ENCODE peak calls at places on chromosomes 1 and 21, in ten cellular contexts. One of them, this sample, is unnamed.

GRCh38 chr1:87794788-87795614 is 466.3 kb downstream of the LMO4 start:
- DNase-seq in AG04449: no peak
- DNase-seq in choroid plexus epithelial cell: peak
- DNase-seq in natural killer cell: no peak
- DNase-seq in uterus: no peak
- DNase-seq in right cardiac atrium: no peak
- DNase-seq in SK-MEL-5: no peak
- DNase-seq in COR-L47: no peak
- DNase-seq in NCI-H1417 treated with DMSO at 0.1 percent for 48 hours: no peak
- DNase-seq in A172: peak
- DNase-seq in this sample: no peak

GRCh38 chr1:169072945-169073725 is 33.4 kb upstream of the ATP1B1 start:
- DNase-seq in uterus: no peak
- DNase-seq in COR-L47: no peak
- DNase-seq in choroid plexus epithelial cell: no peak
- DNase-seq in SK-MEL-5: no peak
- DNase-seq in natural killer cell: no peak
- DNase-seq in AG04449: no peak
- DNase-seq in right cardiac atrium: no peak
- DNase-seq in A172: no peak
- DNase-seq in NCI-H1417 treated with DMSO at 0.1 percent for 48 hours: no peak
- DNase-seq in this sample: no peak

GRCh38 chr1:20448626-20449215 is 37.3 kb downstream of the CAMK2N1 start:
- DNase-seq in NCI-H1417 treated with DMSO at 0.1 percent for 48 hours: no peak
- DNase-seq in SK-MEL-5: no peak
- DNase-seq in natural killer cell: no peak
- DNase-seq in right cardiac atrium: no peak
- DNase-seq in COR-L47: no peak
- DNase-seq in AG04449: no peak
- DNase-seq in uterus: no peak
- DNase-seq in choroid plexus epithelial cell: no peak
- DNase-seq in A172: no peak
- DNase-seq in this sample: no peak

GRCh38 chr1:167441222-167441621 is 77.1 kb downstream of the CD247 start:
- DNase-seq in uterus: no peak
- DNase-seq in SK-MEL-5: no peak
- DNase-seq in right cardiac atrium: no peak
- DNase-seq in choroid plexus epithelial cell: no peak
- DNase-seq in COR-L47: no peak
- DNase-seq in NCI-H1417 treated with DMSO at 0.1 percent for 48 hours: no peak
- DNase-seq in natural killer cell: no peak
- DNase-seq in A172: no peak
- DNase-seq in AG04449: no peak
- DNase-seq in this sample: no peak

GRCh38 chr1:10693497-10694273 is 102.8 kb downstream of the CASZ1 start:
- DNase-seq in AG04449: no peak
- DNase-seq in uterus: no peak
- DNase-seq in right cardiac atrium: peak
- DNase-seq in choroid plexus epithelial cell: peak
- DNase-seq in SK-MEL-5: peak
- DNase-seq in A172: no peak
- DNase-seq in NCI-H1417 treated with DMSO at 0.1 percent for 48 hours: no peak
- DNase-seq in COR-L47: no peak
- DNase-seq in natural killer cell: peak
- DNase-seq in this sample: peak

GRCh38 chr1:6392880-6393399 is 627 bp downstream of the ACOT7 start:
- DNase-seq in COR-L47: no peak
- DNase-seq in uterus: no peak
- DNase-seq in natural killer cell: peak
- DNase-seq in SK-MEL-5: no peak
- DNase-seq in A172: no peak
- DNase-seq in NCI-H1417 treated with DMSO at 0.1 percent for 48 hours: no peak
- DNase-seq in AG04449: no peak
- DNase-seq in choroid plexus epithelial cell: no peak
- DNase-seq in right cardiac atrium: no peak
- DNase-seq in this sample: no peak

GRCh38 chr1:163060343-163061007 is 8.7 kb upstream of the RGS4 start:
- DNase-seq in natural killer cell: no peak
- DNase-seq in choroid plexus epithelial cell: no peak
- DNase-seq in SK-MEL-5: no peak
- DNase-seq in A172: no peak
- DNase-seq in COR-L47: no peak
- DNase-seq in AG04449: no peak
- DNase-seq in uterus: no peak
- DNase-seq in right cardiac atrium: no peak
- DNase-seq in NCI-H1417 treated with DMSO at 0.1 percent for 48 hours: no peak
- DNase-seq in this sample: no peak

GRCh38 chr1:1470626-1471388 is 758 bp upstream of the ATAD3B start:
- DNase-seq in natural killer cell: no peak
- DNase-seq in AG04449: no peak
- DNase-seq in SK-MEL-5: peak
- DNase-seq in NCI-H1417 treated with DMSO at 0.1 percent for 48 hours: no peak
- DNase-seq in A172: no peak
- DNase-seq in uterus: no peak
- DNase-seq in right cardiac atrium: peak
- DNase-seq in choroid plexus epithelial cell: no peak
- DNase-seq in COR-L47: no peak
- DNase-seq in this sample: peak

GRCh38 chr1:198780376-198780775 is 141.5 kb downstream of the PTPRC start:
- DNase-seq in NCI-H1417 treated with DMSO at 0.1 percent for 48 hours: no peak
- DNase-seq in uterus: no peak
- DNase-seq in A172: peak
- DNase-seq in COR-L47: no peak
- DNase-seq in SK-MEL-5: no peak
- DNase-seq in natural killer cell: no peak
- DNase-seq in choroid plexus epithelial cell: peak
- DNase-seq in AG04449: no peak
- DNase-seq in right cardiac atrium: no peak
- DNase-seq in this sample: no peak

GRCh38 chr1:153422450-153423068 is 6.2 kb downstream of the S100A7A start:
- DNase-seq in A172: peak
- DNase-seq in SK-MEL-5: peak
- DNase-seq in NCI-H1417 treated with DMSO at 0.1 percent for 48 hours: no peak
- DNase-seq in COR-L47: no peak
- DNase-seq in choroid plexus epithelial cell: peak
- DNase-seq in uterus: peak
- DNase-seq in right cardiac atrium: peak
- DNase-seq in AG04449: no peak
- DNase-seq in natural killer cell: peak
- DNase-seq in this sample: peak

GRCh38 chr1:202850593-202851362 is 38.2 kb downstream of the RABIF start:
- DNase-seq in A172: no peak
- DNase-seq in choroid plexus epithelial cell: no peak
- DNase-seq in SK-MEL-5: no peak
- DNase-seq in NCI-H1417 treated with DMSO at 0.1 percent for 48 hours: no peak
- DNase-seq in AG04449: no peak
- DNase-seq in natural killer cell: no peak
- DNase-seq in uterus: no peak
- DNase-seq in right cardiac atrium: peak
- DNase-seq in COR-L47: no peak
- DNase-seq in this sample: no peak

GRCh38 chr1:33341190-33341589 is 20.3 kb upstream of the A3GALT2 start:
- DNase-seq in SK-MEL-5: no peak
- DNase-seq in choroid plexus epithelial cell: peak
- DNase-seq in A172: no peak
- DNase-seq in NCI-H1417 treated with DMSO at 0.1 percent for 48 hours: no peak
- DNase-seq in uterus: no peak
- DNase-seq in AG04449: no peak
- DNase-seq in COR-L47: no peak
- DNase-seq in natural killer cell: no peak
- DNase-seq in right cardiac atrium: peak
- DNase-seq in this sample: no peak

GRCh38 chr1:20185834-20186782 is at the start of the genes PLA2G2C and UBXN10:
- DNase-seq in SK-MEL-5: no peak
- DNase-seq in A172: no peak
- DNase-seq in uterus: peak
- DNase-seq in COR-L47: no peak
- DNase-seq in NCI-H1417 treated with DMSO at 0.1 percent for 48 hours: no peak
- DNase-seq in natural killer cell: peak
- DNase-seq in choroid plexus epithelial cell: no peak
- DNase-seq in AG04449: no peak
- DNase-seq in right cardiac atrium: peak
- DNase-seq in this sample: peak

GRCh38 chr1:12528021-12528852 is 89.8 kb downstream of the DHRS3 start:
- DNase-seq in SK-MEL-5: no peak
- DNase-seq in choroid plexus epithelial cell: peak
- DNase-seq in NCI-H1417 treated with DMSO at 0.1 percent for 48 hours: no peak
- DNase-seq in COR-L47: peak
- DNase-seq in natural killer cell: no peak
- DNase-seq in uterus: peak
- DNase-seq in right cardiac atrium: peak
- DNase-seq in A172: peak
- DNase-seq in AG04449: no peak
- DNase-seq in this sample: no peak

GRCh38 chr1:206979379-206980043 is 9.3 kb upstream of the FCAMR start:
- DNase-seq in natural killer cell: no peak
- DNase-seq in uterus: no peak
- DNase-seq in NCI-H1417 treated with DMSO at 0.1 percent for 48 hours: no peak
- DNase-seq in right cardiac atrium: no peak
- DNase-seq in choroid plexus epithelial cell: peak
- DNase-seq in A172: peak
- DNase-seq in COR-L47: peak
- DNase-seq in AG04449: no peak
- DNase-seq in SK-MEL-5: peak
- DNase-seq in this sample: no peak

GRCh38 chr1:23854568-23854967 is 13.5 kb downstream of the FUCA1 start:
- DNase-seq in choroid plexus epithelial cell: peak
- DNase-seq in right cardiac atrium: no peak
- DNase-seq in natural killer cell: no peak
- DNase-seq in AG04449: no peak
- DNase-seq in A172: no peak
- DNase-seq in COR-L47: no peak
- DNase-seq in SK-MEL-5: peak
- DNase-seq in NCI-H1417 treated with DMSO at 0.1 percent for 48 hours: no peak
- DNase-seq in uterus: no peak
- DNase-seq in this sample: peak

GRCh38 chr21:38741092-38741975 is 64.4 kb upstream of the ETS2 start:
- DNase-seq in A172: no peak
- DNase-seq in right cardiac atrium: no peak
- DNase-seq in SK-MEL-5: no peak
- DNase-seq in natural killer cell: no peak
- DNase-seq in NCI-H1417 treated with DMSO at 0.1 percent for 48 hours: no peak
- DNase-seq in uterus: no peak
- DNase-seq in choroid plexus epithelial cell: no peak
- DNase-seq in AG04449: no peak
- DNase-seq in COR-L47: no peak
- DNase-seq in this sample: no peak

GRCh38 chr1:77888429-77889239 is at the start of gene NEXN:
- DNase-seq in A172: peak
- DNase-seq in uterus: peak
- DNase-seq in choroid plexus epithelial cell: peak
- DNase-seq in right cardiac atrium: peak
- DNase-seq in SK-MEL-5: peak
- DNase-seq in natural killer cell: peak
- DNase-seq in NCI-H1417 treated with DMSO at 0.1 percent for 48 hours: no peak
- DNase-seq in COR-L47: no peak
- DNase-seq in AG04449: no peak
- DNase-seq in this sample: peak

GRCh38 chr1:204417231-204417997 is 5.8 kb upstream of the PPP1R15B start:
- DNase-seq in natural killer cell: peak
- DNase-seq in uterus: peak
- DNase-seq in choroid plexus epithelial cell: peak
- DNase-seq in COR-L47: no peak
- DNase-seq in A172: peak
- DNase-seq in SK-MEL-5: peak
- DNase-seq in AG04449: peak
- DNase-seq in NCI-H1417 treated with DMSO at 0.1 percent for 48 hours: no peak
- DNase-seq in right cardiac atrium: peak
- DNase-seq in this sample: no peak

GRCh38 chr1:24085546-24085945 is 26.4 kb downstream of the MYOM3 start:
- DNase-seq in choroid plexus epithelial cell: no peak
- DNase-seq in AG04449: no peak
- DNase-seq in A172: no peak
- DNase-seq in SK-MEL-5: no peak
- DNase-seq in natural killer cell: no peak
- DNase-seq in NCI-H1417 treated with DMSO at 0.1 percent for 48 hours: no peak
- DNase-seq in right cardiac atrium: no peak
- DNase-seq in uterus: no peak
- DNase-seq in COR-L47: no peak
- DNase-seq in this sample: no peak

GRCh38 chr1:91697322-91698260 is 188.4 kb downstream of the TGFBR3 start:
- DNase-seq in choroid plexus epithelial cell: peak
- DNase-seq in A172: no peak
- DNase-seq in right cardiac atrium: peak
- DNase-seq in uterus: no peak
- DNase-seq in natural killer cell: peak
- DNase-seq in AG04449: peak
- DNase-seq in NCI-H1417 treated with DMSO at 0.1 percent for 48 hours: no peak
- DNase-seq in COR-L47: no peak
- DNase-seq in SK-MEL-5: no peak
- DNase-seq in this sample: peak

GRCh38 chr1:30397576-30397975 is 325.8 kb downstream of the MATN1 start:
- DNase-seq in COR-L47: no peak
- DNase-seq in A172: no peak
- DNase-seq in uterus: no peak
- DNase-seq in SK-MEL-5: no peak
- DNase-seq in AG04449: no peak
- DNase-seq in natural killer cell: no peak
- DNase-seq in right cardiac atrium: no peak
- DNase-seq in NCI-H1417 treated with DMSO at 0.1 percent for 48 hours: no peak
- DNase-seq in choroid plexus epithelial cell: no peak
- DNase-seq in this sample: no peak

GRCh38 chr1:152836881-152837280 is 5.8 kb upstream of the LCE6A start:
- DNase-seq in SK-MEL-5: no peak
- DNase-seq in right cardiac atrium: no peak
- DNase-seq in COR-L47: no peak
- DNase-seq in choroid plexus epithelial cell: no peak
- DNase-seq in AG04449: no peak
- DNase-seq in natural killer cell: no peak
- DNase-seq in uterus: no peak
- DNase-seq in A172: no peak
- DNase-seq in NCI-H1417 treated with DMSO at 0.1 percent for 48 hours: no peak
- DNase-seq in this sample: no peak

GRCh38 chr1:31453384-31454079 is 40.5 kb downstream of the SERINC2 start:
- DNase-seq in choroid plexus epithelial cell: no peak
- DNase-seq in NCI-H1417 treated with DMSO at 0.1 percent for 48 hours: no peak
- DNase-seq in SK-MEL-5: no peak
- DNase-seq in right cardiac atrium: no peak
- DNase-seq in uterus: no peak
- DNase-seq in COR-L47: no peak
- DNase-seq in AG04449: no peak
- DNase-seq in natural killer cell: no peak
- DNase-seq in A172: no peak
- DNase-seq in this sample: no peak

GRCh38 chr1:174274452-174274851 is 115.1 kb downstream of the RABGAP1L start:
- DNase-seq in NCI-H1417 treated with DMSO at 0.1 percent for 48 hours: no peak
- DNase-seq in A172: no peak
- DNase-seq in choroid plexus epithelial cell: peak
- DNase-seq in natural killer cell: no peak
- DNase-seq in right cardiac atrium: no peak
- DNase-seq in uterus: no peak
- DNase-seq in SK-MEL-5: no peak
- DNase-seq in AG04449: no peak
- DNase-seq in COR-L47: no peak
- DNase-seq in this sample: no peak

GRCh38 chr1:17826165-17826488 is 71.0 kb downstream of the ACTL8 start:
- DNase-seq in uterus: peak
- DNase-seq in natural killer cell: no peak
- DNase-seq in A172: no peak
- DNase-seq in AG04449: no peak
- DNase-seq in NCI-H1417 treated with DMSO at 0.1 percent for 48 hours: no peak
- DNase-seq in SK-MEL-5: peak
- DNase-seq in choroid plexus epithelial cell: peak
- DNase-seq in COR-L47: no peak
- DNase-seq in right cardiac atrium: peak
- DNase-seq in this sample: peak

GRCh38 chr1:94160811-94161210 is 39.9 kb upstream of the ABCA4 start:
- DNase-seq in AG04449: peak
- DNase-seq in uterus: no peak
- DNase-seq in COR-L47: no peak
- DNase-seq in right cardiac atrium: no peak
- DNase-seq in choroid plexus epithelial cell: peak
- DNase-seq in NCI-H1417 treated with DMSO at 0.1 percent for 48 hours: no peak
- DNase-seq in natural killer cell: no peak
- DNase-seq in A172: peak
- DNase-seq in SK-MEL-5: peak
- DNase-seq in this sample: no peak

GRCh38 chr1:39258146-39258924 is 53.8 kb downstream of the MACF1 start:
- DNase-seq in NCI-H1417 treated with DMSO at 0.1 percent for 48 hours: peak
- DNase-seq in COR-L47: peak
- DNase-seq in uterus: peak
- DNase-seq in right cardiac atrium: peak
- DNase-seq in AG04449: no peak
- DNase-seq in choroid plexus epithelial cell: peak
- DNase-seq in A172: peak
- DNase-seq in natural killer cell: peak
- DNase-seq in SK-MEL-5: peak
- DNase-seq in this sample: peak

This sample was measured in activated naive CD8-positive, alpha-beta T cell treated with anti-CD3 and anti-CD28 coated beads for 36 hours.